ENCODE peak calls at places on chromosome 20, in six cellular contexts. Z is heart right ventricle, R is right lobe of liver, F is cardiac fibroblast, P is colonic mucosa, A is dorsolateral prefrontal cortex. H is an unnamed sample.

GRCh38 chr20:37323985-37324384 is 22.0 kb upstream of the SRC start:
- DNase-seq in Z (no peak), R (no peak), F (peak; percentile 89), P (no peak), A (no peak), H (no peak)

GRCh38 chr20:3309226-3309625 is 70.2 kb upstream of the SLC4A11 start:
- DNase-seq in Z (no peak), R (no peak), F (no peak), P (no peak), A (no peak), H (no peak)

GRCh38 chr20:62252342-62252966 is 14.1 kb downstream of the OSBPL2 start:
- DNase-seq in Z (no peak), R (no peak), F (peak; percentile 28), P (no peak), A (no peak), H (no peak)

GRCh38 chr20:9981834-9982233 is 53.0 kb upstream of the ANKEF1 start:
- DNase-seq in Z (no peak), R (no peak), F (no peak), P (no peak), A (no peak), H (no peak)

GRCh38 chr20:56628015-56628872 is 862 bp upstream of the TFAP2C start:
- DNase-seq in Z (peak; percentile 12), R (no peak), F (no peak), P (peak; percentile 27), A (no peak), H (no peak)

GRCh38 chr20:58715709-58716475 is 23.3 kb downstream of the NPEPL1 start:
- DNase-seq in Z (no peak), R (peak; percentile 40), F (no peak), P (peak; percentile 12), A (peak; percentile 32), H (no peak)

GRCh38 chr20:44324343-44324742 is 12.5 kb upstream of the R3HDML start:
- DNase-seq in Z (no peak), R (no peak), F (no peak), P (peak; percentile 73), A (no peak), H (no peak)

GRCh38 chr20:57329608-57330221 is at the start of gene SPO11:
- DNase-seq in Z (no peak), R (no peak), F (no peak), P (peak; percentile 13), A (no peak), H (no peak)

GRCh38 chr20:45355685-45356084 is 7.3 kb upstream of the SYS1 start:
- DNase-seq in Z (no peak), R (no peak), F (no peak), P (no peak), A (no peak), H (no peak)

GRCh38 chr20:22302039-22302438 is 282.3 kb downstream of the FOXA2 start:
- DNase-seq in Z (no peak), R (no peak), F (no peak), P (no peak), A (no peak), H (no peak)

GRCh38 chr20:22308934-22309333 is 275.4 kb downstream of the FOXA2 start:
- DNase-seq in Z (no peak), R (no peak), F (no peak), P (no peak), A (no peak), H (no peak)

GRCh38 chr20:22305391-22305790 is 279.0 kb downstream of the FOXA2 start:
- DNase-seq in Z (no peak), R (no peak), F (no peak), P (no peak), A (no peak), H (no peak)

GRCh38 chr20:22303523-22303922 is 280.8 kb downstream of the FOXA2 start:
- DNase-seq in Z (no peak), R (no peak), F (no peak), P (no peak), A (no peak), H (no peak)
- TF ChIP-seq CTCF in Z (no peak), R (peak; percentile 20), F (no peak), P (no peak), A (no peak), H (no peak)

GRCh38 chr20:38334016-38334415 is 12.3 kb upstream of the LBP start:
- DNase-seq in Z (no peak), R (no peak), F (no peak), P (no peak), A (no peak), H (no peak)
- H3K4me3 ChIP-seq in Z (no peak overlapping the region), R (no peak overlapping the region), F (no peak overlapping the region), P (no peak overlapping the region), A (no peak overlapping the region), H (no peak overlapping the region)

GRCh38 chr20:36120241-36120640 is 34.3 kb upstream of the EPB41L1 start:
- DNase-seq in Z (no peak), R (no peak), F (no peak), P (no peak), A (no peak), H (no peak)

GRCh38 chr20:36119537-36119936 is 35.0 kb upstream of the EPB41L1 start:
- DNase-seq in Z (no peak), R (no peak), F (no peak), P (no peak), A (no peak), H (no peak)

GRCh38 chr20:36122931-36123288 is 31.6 kb upstream of the EPB41L1 start:
- DNase-seq in Z (no peak), R (no peak), F (no peak), P (no peak), A (no peak), H (no peak)

GRCh38 chr20:36120991-36121390 is 33.5 kb upstream of the EPB41L1 start:
- DNase-seq in Z (no peak), R (no peak), F (no peak), P (no peak), A (no peak), H (no peak)

GRCh38 chr20:36121981-36122930 is 32.3 kb upstream of the EPB41L1 start:
- DNase-seq in Z (no peak), R (no peak), F (no peak), P (peak; percentile 95), A (no peak), H (peak; percentile 86)
- TF ChIP-seq CTCF in Z (no peak), R (no peak), F (no peak), P (no peak), A (no peak), H (no peak)

GRCh38 chr20:33773412-33774089 is 37.6 kb upstream of the CHMP4B start:
- DNase-seq in Z (no peak), R (no peak), F (no peak), P (no peak), A (no peak), H (no peak)
- H3K4me3 ChIP-seq in Z (no peak overlapping the region), R (no peak overlapping the region), F (no peak overlapping the region), P (no peak overlapping the region), A (no peak overlapping the region), H (no peak overlapping the region)

DNA sequence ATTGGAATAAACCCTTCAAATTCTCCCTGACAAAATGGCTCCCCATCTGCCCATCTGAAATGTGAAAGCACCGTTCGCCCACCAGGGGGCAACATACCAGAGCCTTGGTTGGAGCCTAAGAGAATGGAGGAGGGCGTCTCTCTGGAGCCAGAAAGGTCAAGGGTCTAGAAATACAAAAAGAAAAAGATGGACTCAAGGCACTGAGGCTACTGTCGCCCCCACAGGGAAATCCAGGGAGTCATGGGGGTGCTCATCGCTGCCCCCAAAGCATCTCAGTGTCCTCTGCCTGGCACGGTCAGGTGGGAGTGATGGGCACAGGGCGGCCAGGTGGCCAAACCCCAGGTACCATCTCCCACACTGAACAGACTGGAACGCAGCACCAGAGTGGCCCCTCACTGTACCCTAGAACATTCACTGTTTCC is 136.3 kb downstream of the ZMYND8 start:
- DNase-seq in Z (peak; percentile 26), R (no peak), F (peak; percentile 60), P (peak; percentile 32), A (no peak), H (no peak)
- TF ChIP-seq CTCF in Z (peak; percentile 39), R (peak; percentile 39), F (peak; percentile 79), P (no peak), A (peak; percentile 46), H (peak; percentile 34)

GRCh38 chr20:63829943-63830820 is 882 bp downstream of the ZBTB46 start:
- DNase-seq in Z (no peak), R (no peak), F (no peak), P (no peak), A (no peak), H (no peak)

GRCh38 chr20:63828124-63828523 is 2.9 kb downstream of the ZBTB46 start:
- DNase-seq in Z (no peak), R (no peak), F (no peak), P (no peak), A (no peak), H (no peak)

GRCh38 chr20:63828545-63828944 is 2.5 kb downstream of the ZBTB46 start:
- DNase-seq in Z (no peak), R (no peak), F (no peak), P (no peak), A (no peak), H (no peak)

GRCh38 chr20:63829598-63829942 is 1.5 kb downstream of the ZBTB46 start:
- DNase-seq in Z (no peak), R (no peak), F (no peak), P (no peak), A (no peak), H (no peak)

DNA sequence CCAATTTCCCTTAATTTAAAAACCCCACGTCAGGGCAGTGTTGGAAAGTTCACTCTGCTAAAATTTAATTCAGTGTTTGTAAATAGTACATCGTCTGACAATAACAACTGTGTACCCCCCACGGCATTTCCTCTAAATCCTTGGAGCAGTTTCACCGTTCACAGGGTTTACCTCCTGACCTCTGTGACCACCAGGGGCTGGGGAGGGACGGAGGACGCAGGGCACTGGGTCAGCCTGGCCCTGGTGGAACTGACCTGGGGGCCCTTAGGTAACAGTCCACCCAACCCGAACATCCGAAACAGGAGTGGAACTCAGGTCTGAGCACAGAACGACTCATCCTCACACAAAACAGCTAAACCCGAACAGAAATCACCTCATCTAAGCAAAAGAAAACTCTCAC is 2.1 kb downstream of the ZBTB46 start:
- DNase-seq in Z (no peak), R (no peak), F (no peak), P (no peak), A (no peak), H (no peak)
- H3K4me3 ChIP-seq in Z (peak overlapping the region; percentile 30), R (no peak overlapping the region), F (no peak overlapping the region), P (no peak overlapping the region), A (no peak overlapping the region), H (peak overlapping the region; percentile 60)

DNA sequence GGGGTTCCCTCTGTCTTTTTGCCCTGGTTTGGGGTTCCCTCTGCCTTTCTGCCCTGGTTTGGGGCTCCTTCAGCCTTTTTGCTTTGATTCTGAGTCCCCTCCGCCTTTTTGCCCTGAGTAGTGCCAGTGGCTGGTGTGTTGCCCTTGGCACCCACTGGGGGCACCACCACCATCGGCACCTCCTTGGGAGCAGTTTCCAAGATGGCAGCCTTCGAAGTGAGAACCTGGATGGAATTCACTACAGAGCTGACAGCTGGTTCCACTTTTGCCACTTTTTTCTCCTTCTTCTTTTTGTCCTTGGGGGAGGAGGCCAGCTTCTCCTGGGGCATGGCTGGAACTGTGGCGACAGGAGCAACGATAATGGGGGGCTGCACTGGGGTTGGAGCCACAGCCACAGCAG is 22.2 kb downstream of the RRBP1 start:
- DNase-seq in Z (no peak), R (no peak), F (no peak), P (no peak), A (no peak), H (no peak)
- TF ChIP-seq CTCF in Z (no peak), R (no peak), F (no peak), P (no peak), A (no peak), H (no peak)

H was measured in lower lobe of right lung.